ENCODE peak calls at places on chromosomes 6 and 20, in eight cellular contexts. D is CD4-positive, alpha-beta T cell; P is RWPE2; X is uterus; F is right lobe of liver; G is glutamatergic neuron; I is breast epithelium; C is activated B cell treated with CpG ODN at 0.5 μM for 24 hours. O is an unnamed sample.

GRCh38 chr6:57222684-57223077 is 574 bp upstream of the RAB23 start:
- DNase-seq in F (no peak), X (no peak), D (no peak), P (no peak), G (no peak), C (no peak), I (no peak), O (no peak)

GRCh38 chr6:33442283-33442682 is 12.1 kb upstream of the ZBTB9 start:
- DNase-seq in C (no peak), F (no peak), X (no peak), G (no peak), I (no peak), P (no peak), D (no peak), O (no peak)

GRCh38 chr6:95743591-95743990 is 166.3 kb downstream of the MANEA start:
- DNase-seq in D (no peak), G (no peak), X (no peak), P (no peak), C (no peak), F (no peak), I (no peak), O (no peak)

GRCh38 chr6:150352321-150353296 is 16.2 kb upstream of the IYD start:
- DNase-seq in F (no peak), C (no peak), X (no peak), D (no peak), G (no peak), I (no peak), P (no peak), O (no peak)

GRCh38 chr20:3312940-3313656 is 74.1 kb upstream of the SLC4A11 start:
- DNase-seq in F (no peak), G (no peak), C (no peak), I (no peak), D (no peak), P (no peak), X (no peak), O (peak; percentile 14)

GRCh38 chr20:62623488-62624324 is 18.6 kb upstream of the SLCO4A1 start:
- DNase-seq in I (peak; percentile 94), D (peak; percentile 69), C (peak; percentile 82), P (peak; percentile 100), F (peak; percentile 91), G (peak; percentile 69), X (peak; percentile 91), O (peak; percentile 93)

GRCh38 chr6:100719883-100720682 is 161.0 kb downstream of the ASCC3 start:
- DNase-seq in F (no peak), G (no peak), I (no peak), X (no peak), P (no peak), D (no peak), C (no peak), O (no peak)

GRCh38 chr6:11354019-11354418 is 121.6 kb upstream of the NEDD9 start:
- DNase-seq in C (no peak), I (no peak), X (peak; percentile 61), D (peak; percentile 16), F (no peak), P (no peak), G (no peak), O (no peak)

GRCh38 chr20:35953411-35954199 is 697 bp downstream of the SCAND1 start:
- DNase-seq in C (peak; percentile 62), I (peak; percentile 61), X (no peak), F (peak; percentile 67), D (peak; percentile 50), P (peak; percentile 89), G (peak; percentile 64), O (no peak)

GRCh38 chr20:6924681-6925080 is 157.2 kb downstream of the BMP2 start:
- DNase-seq in D (no peak), F (no peak), P (no peak), I (no peak), X (no peak), C (no peak), G (no peak), O (no peak)

GRCh38 chr20:62511915-62512610 is 36.3 kb upstream of the GATA5 start:
- DNase-seq in G (peak; percentile 78), X (no peak), I (no peak), P (no peak), F (no peak), C (no peak), D (no peak), O (no peak)

GRCh38 chr20:62739581-62740285 is 31.1 kb downstream of the NTSR1 start:
- DNase-seq in I (peak; percentile 34), G (peak; percentile 21), C (peak; percentile 29), P (peak; percentile 86), D (peak; percentile 20), F (no peak), X (no peak), O (no peak)

GRCh38 chr6:125325586-125325985 is 23.8 kb upstream of the HDDC2 start:
- DNase-seq in D (no peak), I (no peak), C (no peak), F (no peak), G (no peak), X (no peak), P (no peak), O (no peak)

GRCh38 chr20:59004493-59004762 is 2.6 kb downstream of the CTSZ start:
- DNase-seq in D (peak; percentile 32), G (peak; percentile 4), I (peak; percentile 48), F (no peak), P (peak; percentile 82), X (no peak), C (no peak), O (no peak)

GRCh38 chr20:25360631-25361286 is 29.9 kb downstream of the ABHD12 start:
- DNase-seq in I (no peak), D (no peak), F (no peak), C (no peak), G (no peak), X (no peak), P (no peak), O (no peak)

GRCh38 chr6:3323696-3324261 is 65.0 kb downstream of the PSMG4 start:
- DNase-seq in X (peak; percentile 15), D (no peak), P (no peak), C (no peak), G (no peak), I (no peak), F (no peak), O (no peak)

GRCh38 chr6:88785478-88785877 is 177.9 kb downstream of the RNGTT start:
- DNase-seq in F (no peak), P (no peak), C (no peak), X (no peak), G (no peak), D (no peak), I (no peak), O (no peak)

GRCh38 chr6:148407372-148407771 is 64.7 kb downstream of the SASH1 start:
- DNase-seq in P (no peak), X (peak; percentile 27), F (no peak), G (no peak), I (no peak), D (no peak), C (no peak), O (peak; percentile 41)

GRCh38 chr6:722608-723007 is 29.7 kb upstream of the EXOC2 start:
- DNase-seq in P (no peak), D (no peak), C (no peak), F (no peak), I (no peak), X (no peak), G (no peak), O (no peak)

GRCh38 chr20:25576783-25577530 is 8.4 kb downstream of the NINL start:
- DNase-seq in D (no peak), C (no peak), I (no peak), P (no peak), X (no peak), G (no peak), F (no peak), O (no peak)

GRCh38 chr20:57398231-57398821 is 7.1 kb downstream of the RBM38 start:
- DNase-seq in D (peak; percentile 83), I (no peak), F (no peak), G (no peak), P (no peak), C (peak; percentile 78), X (peak; percentile 60), O (no peak)

GRCh38 chr6:34067814-34068213 is 78.1 kb downstream of the GRM4 start:
- DNase-seq in C (no peak), P (no peak), F (no peak), D (no peak), I (no peak), G (no peak), X (no peak), O (no peak)

DNA sequence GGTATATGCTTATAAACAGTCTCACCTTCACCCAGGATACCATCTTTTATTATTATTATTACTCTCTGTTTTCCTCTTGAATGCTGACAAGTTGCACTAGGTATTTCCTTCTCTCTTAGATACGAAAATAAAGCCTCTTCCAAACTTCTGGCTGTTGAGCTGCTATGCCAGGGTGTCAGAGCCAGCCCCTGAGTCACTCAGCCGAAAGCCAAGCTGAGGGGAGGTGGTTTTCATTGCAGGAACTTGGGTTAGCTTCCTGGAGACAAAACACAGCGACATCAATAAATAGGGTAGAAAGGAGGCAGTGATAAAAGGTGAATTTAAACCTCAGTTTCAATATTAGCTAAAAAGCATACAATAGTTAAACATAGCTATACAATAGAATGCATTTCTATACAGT is 264.7 kb downstream of the HIVEP2 start:
- DNase-seq in X (no peak), F (no peak), P (no peak), G (no peak), D (peak; percentile 25), C (no peak), I (no peak), O (no peak)
- TF ChIP-seq CTCF in X (no peak), F (no peak), P (no peak), G (no peak), D (no peak), C (no peak), I (no peak), O (no peak)

DNA sequence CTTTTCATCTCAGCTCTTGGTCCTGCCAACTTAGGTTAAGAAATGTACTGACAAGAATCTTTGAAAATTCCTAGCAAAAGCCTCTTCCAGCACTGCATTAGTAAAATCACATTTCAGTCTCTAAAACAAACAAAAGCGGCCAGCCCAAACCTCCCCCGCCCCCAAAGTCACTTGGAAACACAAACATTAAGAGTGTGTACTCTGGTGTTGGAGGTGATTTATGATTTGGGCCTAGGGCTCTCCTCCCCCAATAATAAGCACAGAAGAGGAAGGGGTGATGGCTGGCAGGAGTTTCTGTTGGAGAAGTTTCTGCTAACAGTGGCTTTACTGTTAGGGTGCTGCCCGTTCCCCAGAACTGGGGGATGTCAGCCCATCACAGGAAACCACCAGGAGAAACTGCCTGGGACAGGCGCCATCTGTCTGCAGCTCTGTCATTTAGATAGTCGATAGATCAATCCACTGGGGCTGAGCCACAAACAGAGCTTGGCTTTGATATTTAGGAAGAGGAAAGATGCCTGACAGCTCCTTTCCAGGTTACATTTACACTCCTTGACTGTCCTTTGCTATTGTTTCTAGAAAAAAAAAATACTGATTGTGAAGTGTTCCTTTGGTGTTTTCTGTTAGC is 199.5 kb downstream of the CD83 start:
- DNase-seq in I (no peak), D (no peak), P (no peak), C (no peak), F (peak; percentile 50), X (no peak), G (peak; percentile 28), O (peak; percentile 10)
- TF ChIP-seq CTCF in I (no peak), D (peak; percentile 20), P (peak; percentile 28), C (no peak), F (peak; percentile 49), X (no peak), G (no peak), O (peak; percentile 45)

GRCh38 chr20:46544576-46544975 is 5.9 kb downstream of the OCSTAMP start:
- DNase-seq in G (no peak), C (no peak), X (no peak), P (no peak), I (no peak), F (no peak), D (no peak), O (no peak)
- TF ChIP-seq CTCF in G (no peak), C (no peak), X (no peak), P (peak; percentile 41), I (no peak), F (peak; percentile 31), D (no peak), O (no peak)

GRCh38 chr20:51715873-51716215 is 52.3 kb downstream of the ATP9A start:
- DNase-seq in P (no peak), F (no peak), C (no peak), G (no peak), D (no peak), X (no peak), I (no peak), O (no peak)
- TF ChIP-seq CTCF in P (no peak), F (no peak), C (no peak), G (no peak), D (no peak), X (no peak), I (no peak), O (no peak)